ENCODE peak calls at places on chromosome 14, in nine cellular contexts. E is CD8-positive, alpha-beta T cell; O is Panc1; U is heart right ventricle; R is colonic mucosa; C is tibial artery; J is CD8-positive, alpha-beta memory T cell; X is fibroblast of lung; A is ovary. T is an unnamed sample. For H3K27me3, H3K9me3 and H3K4me1, the result is how much of the 10 kb centered on the place peaks cover.

GRCh38 chr14:22434030-22434429 is 155.0 kb downstream of the DAD1 start:
- DNase-seq in E (no peak), O (no peak), U (no peak), R (no peak), C (no peak), J (no peak), X (no peak), A (no peak), T (no peak)

GRCh38 chr14:100675664-100676063 is 51.0 kb upstream of the DLK1 start:
- DNase-seq in E (no peak), O (no peak), U (no peak), R (no peak), C (no peak), J (no peak), X (no peak), A (no peak), T (no peak)

GRCh38 chr14:55131782-55132181 is 2.7 kb downstream of the LGALS3 start:
- DNase-seq in E (no peak), O (no peak), U (no peak), R (peak), C (no peak), J (no peak), X (no peak), A (no peak), T (no peak)

GRCh38 chr14:70714055-70714550 is 72.4 kb downstream of the TTC9 start:
- DNase-seq in E (peak), O (peak), U (peak), R (peak), C (no peak), J (peak), X (peak), A (no peak), T (no peak)

GRCh38 chr14:101564444-101564776 is 3.1 kb downstream of the DIO3 start:
- DNase-seq in E (no peak), O (no peak), U (no peak), R (no peak), C (no peak), J (no peak), X (no peak), A (no peak), T (no peak)

GRCh38 chr14:91911474-91912032 is 35.9 kb downstream of the FBLN5 start:
- DNase-seq in E (peak), O (no peak), U (no peak), R (peak), C (no peak), J (peak), X (peak), A (no peak), T (peak)

GRCh38 chr14:91350813-91351507 is 66.7 kb downstream of the CCDC88C start:
- DNase-seq in E (no peak), O (no peak), U (no peak), R (no peak), C (no peak), J (peak), X (no peak), A (no peak), T (peak)

GRCh38 chr14:81062380-81062779 is 107.0 kb downstream of the TSHR start:
- DNase-seq in E (no peak), O (no peak), U (no peak), R (no peak), C (no peak), J (no peak), X (no peak), A (no peak), T (no peak)

GRCh38 chr14:94042433-94043091 is 16.4 kb downstream of the OTUB2 start:
- DNase-seq in E (no peak), O (no peak), U (no peak), R (no peak), C (no peak), J (no peak), X (no peak), A (no peak), T (no peak)

GRCh38 chr14:70702154-70702553 is 60.4 kb downstream of the TTC9 start:
- DNase-seq in E (no peak), O (no peak), U (no peak), R (no peak), C (no peak), J (no peak), X (no peak), A (no peak), T (no peak)

GRCh38 chr14:95703805-95704204 is 10.1 kb downstream of the TCL1A start:
- DNase-seq in E (no peak), O (no peak), U (no peak), R (no peak), C (no peak), J (no peak), X (no peak), A (no peak), T (no peak)

DNA sequence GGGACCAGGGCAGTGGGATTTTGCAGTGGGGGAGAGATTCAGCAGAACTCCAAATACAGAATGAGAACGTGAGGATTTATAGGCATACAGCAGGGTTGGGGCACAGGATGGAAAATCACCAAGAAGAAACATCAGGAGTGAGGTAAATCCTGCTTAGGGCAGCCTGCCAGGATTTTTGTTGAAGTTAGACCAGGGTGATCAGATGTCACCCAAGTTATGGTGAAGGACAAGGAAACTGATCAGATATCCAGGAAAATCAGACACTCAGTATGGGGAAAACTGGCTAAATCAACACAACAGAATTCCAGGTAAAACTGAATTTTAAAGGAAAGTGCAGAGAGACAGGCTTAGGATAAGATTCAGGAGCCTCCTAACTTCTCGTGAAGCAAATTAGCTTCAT is 682.4 kb downstream of the TMEM121 start:
- DNase-seq in E (no peak), O (no peak), U (no peak), R (no peak), C (no peak), J (no peak), X (no peak), A (no peak), T (no peak)
- H3K27me3 ChIP-seq in E (under half), O (under half), U (half or more), R (under half), C (under half), J (under half), X (under half), A (under half), T (under half)

DNA sequence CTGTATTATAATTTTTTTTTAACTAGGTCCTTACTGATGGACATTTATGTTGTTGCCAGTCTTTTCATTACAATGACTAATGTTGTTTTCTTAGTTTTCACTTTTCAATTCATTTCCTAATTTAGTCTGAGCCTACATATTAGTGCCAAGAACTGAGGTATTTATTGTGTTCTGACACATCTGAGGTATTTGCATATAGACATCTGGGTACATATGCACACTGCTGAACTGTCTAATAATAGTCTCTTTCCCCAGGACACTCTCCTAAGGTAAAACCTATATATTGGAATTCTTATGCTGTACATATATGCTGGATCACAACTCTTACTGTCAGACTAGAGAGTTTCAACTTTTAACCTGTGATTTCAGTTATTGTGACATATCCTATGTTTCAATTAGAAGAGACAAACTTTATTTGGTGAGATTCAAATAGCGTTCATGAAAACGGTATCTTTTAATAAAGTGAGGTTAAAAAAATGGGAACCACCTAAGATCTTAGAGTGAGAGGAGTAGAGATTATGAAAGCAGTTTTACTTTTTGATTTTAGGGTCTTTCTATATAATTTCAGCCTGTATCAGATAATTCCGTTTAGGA is 263.2 kb downstream of the RAD51B start:
- DNase-seq in E (no peak), O (no peak), U (no peak), R (no peak), C (no peak), J (no peak), X (no peak), A (no peak), T (no peak)
- H3K9me3 ChIP-seq in E (under half), O (under half), U (under half), R (under half), C (under half), J (under half), X (under half), A (under half), T (under half)

GRCh38 chr14:24900281-24900868 is 149.6 kb downstream of the STXBP6 start:
- DNase-seq in E (no peak), O (no peak), U (no peak), R (no peak), C (no peak), J (no peak), X (peak), A (no peak), T (no peak)

GRCh38 chr14:24904533-24904932 is 145.4 kb downstream of the STXBP6 start:
- DNase-seq in E (no peak), O (no peak), U (no peak), R (no peak), C (no peak), J (no peak), X (no peak), A (no peak), T (no peak)

GRCh38 chr14:24908592-24909236 is 141.2 kb downstream of the STXBP6 start:
- DNase-seq in E (no peak), O (no peak), U (no peak), R (no peak), C (peak), J (no peak), X (no peak), A (no peak), T (no peak)

GRCh38 chr14:24897793-24898192 is 152.2 kb downstream of the STXBP6 start:
- DNase-seq in E (no peak), O (no peak), U (no peak), R (no peak), C (no peak), J (no peak), X (no peak), A (no peak), T (no peak)

GRCh38 chr14:24903337-24903736 is 146.6 kb downstream of the STXBP6 start:
- DNase-seq in E (no peak), O (no peak), U (no peak), R (no peak), C (no peak), J (no peak), X (peak), A (no peak), T (no peak)
- H3K4me1 ChIP-seq in E (under half), O (under half), U (under half), R (under half), C (under half), J (under half), X (under half), A (under half), T (under half)

GRCh38 chr14:104527857-104528459 is 51.6 kb upstream of the C14orf180 start:
- DNase-seq in E (no peak), O (no peak), U (no peak), R (no peak), C (no peak), J (no peak), X (no peak), A (no peak), T (no peak)

GRCh38 chr14:104532191-104532555 is 47.4 kb upstream of the C14orf180 start:
- DNase-seq in E (no peak), O (no peak), U (no peak), R (no peak), C (no peak), J (no peak), X (no peak), A (no peak), T (no peak)

GRCh38 chr14:104528496-104528895 is 51.1 kb upstream of the C14orf180 start:
- DNase-seq in E (no peak), O (no peak), U (no peak), R (no peak), C (no peak), J (no peak), X (no peak), A (no peak), T (no peak)

GRCh38 chr14:104531421-104532190 is 48.0 kb upstream of the C14orf180 start:
- DNase-seq in E (no peak), O (no peak), U (no peak), R (no peak), C (no peak), J (no peak), X (no peak), A (no peak), T (no peak)

DNA sequence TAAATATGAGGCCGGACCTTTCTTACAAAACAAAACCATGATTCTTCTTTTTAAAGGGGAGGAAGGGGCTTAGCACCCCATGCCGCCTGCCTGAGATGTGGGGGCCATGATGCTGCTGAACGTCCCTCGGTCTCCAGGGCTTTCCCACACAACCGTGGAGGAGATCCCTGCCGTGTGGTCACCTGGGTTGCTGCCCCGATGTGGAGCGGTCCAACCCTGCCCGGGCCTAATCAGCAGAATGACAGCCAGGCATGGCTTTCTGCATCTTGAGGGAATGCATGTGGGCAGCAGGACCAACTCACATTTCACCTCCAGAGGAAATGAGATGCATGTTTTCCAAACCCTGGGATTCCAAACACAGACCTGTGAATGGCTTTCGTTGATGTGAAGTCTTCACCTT is 48.9 kb upstream of the C14orf180 start:
- DNase-seq in E (no peak), O (no peak), U (no peak), R (no peak), C (no peak), J (no peak), X (no peak), A (no peak), T (no peak)
- H3K27me3 ChIP-seq in E (under half), O (under half), U (under half), R (under half), C (under half), J (under half), X (under half), A (under half), T (under half)

GRCh38 chr14:20138520-20138919 is at the start of gene OR4N5:
- DNase-seq in E (no peak), O (no peak), U (no peak), R (no peak), C (no peak), J (no peak), X (no peak), A (no peak), T (no peak)
- H3K9me3 ChIP-seq in E (under half), O (under half), U (under half), R (under half), C (under half), J (under half), X (under half), A (under half), T (under half)

GRCh38 chr14:106343636-106344035 is 817.3 kb downstream of the TMEM121 start:
- DNase-seq in E (no peak), O (no peak), U (no peak), R (no peak), C (no peak), J (no peak), X (no peak), A (no peak), T (no peak)
- H3K4me1 ChIP-seq in E (under half), O (under half), U (under half), R (under half), C (under half), J (under half), X (under half), A (under half), T (under half)

DNA sequence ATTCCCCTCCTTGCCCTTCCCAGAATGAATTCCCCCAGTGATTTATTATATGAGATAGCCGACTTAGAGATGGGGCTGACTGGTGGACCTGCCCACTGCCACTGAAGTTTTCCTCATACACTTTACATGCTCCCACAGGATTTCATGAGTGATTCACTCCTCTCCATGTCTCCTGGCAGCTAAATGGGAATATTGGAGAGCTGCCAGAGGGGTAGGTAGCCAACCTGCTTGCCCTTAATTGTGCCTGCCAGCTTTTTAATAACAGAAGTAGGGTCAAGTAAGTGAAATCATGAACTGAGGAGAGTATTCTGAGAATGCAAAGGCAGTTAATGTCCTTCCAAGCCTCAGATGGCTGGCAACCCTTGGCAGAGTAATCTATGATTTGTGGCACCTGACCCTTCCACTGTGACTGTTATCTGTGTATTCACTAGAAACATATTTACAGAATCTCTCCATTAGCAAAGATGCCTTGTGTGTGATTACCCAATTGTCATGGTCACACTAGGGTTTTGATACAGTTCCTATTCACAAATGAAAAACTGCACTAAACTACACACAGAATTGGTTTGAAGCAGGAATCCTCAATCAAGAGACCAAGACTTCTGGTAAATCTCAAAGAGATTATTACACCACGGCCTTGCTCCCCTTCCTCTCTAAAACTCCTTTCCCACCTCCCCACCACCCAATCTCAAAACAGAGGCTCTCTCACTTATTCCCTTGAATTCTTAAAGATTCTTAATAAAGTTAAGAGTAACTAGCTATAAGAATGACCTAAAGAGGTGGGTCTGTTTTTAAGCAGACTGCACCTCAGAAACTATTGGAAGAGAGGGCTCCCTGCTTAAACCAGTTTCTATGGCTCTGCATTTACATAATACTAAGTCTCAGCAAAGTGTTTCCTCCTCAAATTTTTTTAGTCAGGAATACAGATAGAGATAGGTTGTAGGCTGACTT is 17.2 kb downstream of the NKX2-1 start:
- DNase-seq in E (no peak), O (no peak), U (no peak), R (no peak), C (no peak), J (no peak), X (no peak), A (no peak), T (no peak)
- H3K27me3 ChIP-seq in E (under half), O (under half), U (half or more), R (half or more), C (half or more), J (under half), X (under half), A (under half), T (under half)

GRCh38 chr14:105858676-105859025 is 332.3 kb downstream of the TMEM121 start:
- DNase-seq in E (no peak), O (no peak), U (no peak), R (no peak), C (no peak), J (peak), X (no peak), A (no peak), T (no peak)
- H3K9me3 ChIP-seq in E (under half), O (under half), U (under half), R (under half), C (under half), J (under half), X (under half), A (under half), T (under half)

GRCh38 chr14:52079239-52079956 is 10.5 kb upstream of the NID2 start:
- DNase-seq in E (no peak), O (no peak), U (no peak), R (no peak), C (no peak), J (no peak), X (peak), A (no peak), T (no peak)

GRCh38 chr14:52076334-52076733 is 7.5 kb upstream of the NID2 start:
- DNase-seq in E (no peak), O (peak), U (no peak), R (no peak), C (peak), J (no peak), X (peak), A (no peak), T (no peak)

GRCh38 chr14:52077261-52077984 is 8.6 kb upstream of the NID2 start:
- DNase-seq in E (no peak), O (no peak), U (no peak), R (no peak), C (no peak), J (no peak), X (peak), A (no peak), T (no peak)

GRCh38 chr14:52078721-52079120 is 9.9 kb upstream of the NID2 start:
- DNase-seq in E (no peak), O (no peak), U (no peak), R (no peak), C (no peak), J (no peak), X (no peak), A (no peak), T (no peak)

DNA sequence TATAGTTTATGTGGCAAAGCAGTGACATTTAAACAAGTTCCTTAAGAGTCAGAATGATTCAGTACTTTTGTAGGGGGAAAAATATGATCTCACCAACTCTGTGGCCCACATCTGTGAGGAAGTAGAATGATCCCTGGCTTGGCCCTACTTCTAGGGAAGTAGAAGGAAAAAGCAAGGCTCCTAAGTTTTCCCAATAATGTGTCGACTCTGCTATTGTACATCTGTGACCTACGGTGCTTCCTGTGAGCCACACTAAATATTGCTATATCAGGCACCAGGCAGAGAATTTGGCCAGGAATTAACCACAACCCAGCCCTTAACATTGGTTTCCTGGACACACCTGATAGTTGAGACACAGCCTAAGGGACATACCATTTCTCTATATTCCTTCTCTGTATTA is 9.2 kb upstream of the NID2 start:
- DNase-seq in E (no peak), O (no peak), U (no peak), R (no peak), C (no peak), J (no peak), X (peak), A (no peak), T (no peak)
- H3K4me1 ChIP-seq in E (under half), O (under half), U (under half), R (under half), C (under half), J (under half), X (under half), A (under half), T (under half)

T was measured in CD4-positive, alpha-beta memory T cell.